ENCODE peak calls at places on chromosomes 11 and 22, in four cellular contexts. One of them, this sample, is unnamed.

GRCh38 chr11:35682230-35683195 is 19.9 kb downstream of the TRIM44 start:
- DNase-seq in GM10248: no peak
- DNase-seq in GM06990: no peak
- DNase-seq in pancreas: no peak
- DNase-seq in this sample: no peak

GRCh38 chr11:14420223-14420622 is 61.2 kb upstream of the RRAS2 start:
- DNase-seq in GM10248: no peak
- DNase-seq in pancreas: no peak
- DNase-seq in GM06990: no peak
- DNase-seq in this sample: no peak

GRCh38 chr11:93567406-93567819 is 24.2 kb upstream of the SMCO4 start:
- DNase-seq in GM10248: no peak
- DNase-seq in pancreas: peak
- DNase-seq in GM06990: no peak
- DNase-seq in this sample: no peak

GRCh38 chr11:93648168-93648567 is 13.3 kb upstream of the CEP295 start:
- DNase-seq in pancreas: no peak
- DNase-seq in GM10248: peak
- DNase-seq in GM06990: no peak
- DNase-seq in this sample: no peak

GRCh38 chr11:63866211-63866610 is 27.3 kb downstream of the MARK2 start:
- DNase-seq in GM06990: peak
- DNase-seq in GM10248: peak
- DNase-seq in pancreas: peak
- DNase-seq in this sample: peak

GRCh38 chr22:41826001-41826400 is 6.9 kb upstream of the SREBF2 start:
- DNase-seq in pancreas: no peak
- DNase-seq in GM06990: no peak
- DNase-seq in GM10248: no peak
- DNase-seq in this sample: no peak

GRCh38 chr11:64276653-64277431 is 7.6 kb downstream of the BAD start:
- DNase-seq in GM10248: no peak
- DNase-seq in GM06990: peak
- DNase-seq in pancreas: no peak
- DNase-seq in this sample: no peak

GRCh38 chr11:100970273-100971164 is 159.1 kb downstream of the PGR start:
- DNase-seq in pancreas: no peak
- DNase-seq in GM10248: no peak
- DNase-seq in GM06990: no peak
- DNase-seq in this sample: no peak

GRCh38 chr11:14359573-14360031 is 619 bp upstream of the RRAS2 start:
- DNase-seq in GM06990: no peak
- DNase-seq in pancreas: no peak
- DNase-seq in GM10248: no peak
- DNase-seq in this sample: no peak

GRCh38 chr11:125270106-125270505 is 105.6 kb downstream of the PKNOX2 start:
- DNase-seq in pancreas: no peak
- DNase-seq in GM06990: no peak
- DNase-seq in GM10248: no peak
- DNase-seq in this sample: no peak

GRCh38 chr22:29284196-29284595 is 16.1 kb downstream of the EWSR1 start:
- DNase-seq in pancreas: no peak
- DNase-seq in GM06990: no peak
- DNase-seq in GM10248: no peak
- DNase-seq in this sample: no peak

GRCh38 chr11:36376888-36377758 is 81.0 kb downstream of the PRR5L start:
- DNase-seq in GM10248: peak
- DNase-seq in GM06990: peak
- DNase-seq in pancreas: no peak
- DNase-seq in this sample: peak

GRCh38 chr11:43504316-43504950 is 145.7 kb downstream of the TTC17 start:
- DNase-seq in GM10248: peak
- DNase-seq in GM06990: no peak
- DNase-seq in pancreas: no peak
- DNase-seq in this sample: peak

GRCh38 chr11:68658661-68659060 is 25.7 kb upstream of the GAL start:
- DNase-seq in pancreas: no peak
- DNase-seq in GM10248: no peak
- DNase-seq in GM06990: no peak
- DNase-seq in this sample: no peak

GRCh38 chr11:12813371-12814225 is 139.4 kb downstream of the TEAD1 start:
- DNase-seq in pancreas: no peak
- DNase-seq in GM06990: no peak
- DNase-seq in GM10248: no peak
- DNase-seq in this sample: no peak

GRCh38 chr11:27319065-27319464 is 44.0 kb downstream of the CCDC34 start:
- DNase-seq in GM06990: peak
- DNase-seq in GM10248: peak
- DNase-seq in pancreas: no peak
- DNase-seq in this sample: peak

GRCh38 chr22:36369004-36369921 is 18.5 kb downstream of the MYH9 start:
- DNase-seq in pancreas: no peak
- DNase-seq in GM10248: no peak
- DNase-seq in GM06990: no peak
- DNase-seq in this sample: no peak

GRCh38 chr22:23117890-23118646 is 23.7 kb downstream of the RSPH14 start:
- DNase-seq in GM10248: no peak
- DNase-seq in pancreas: no peak
- DNase-seq in GM06990: no peak
- DNase-seq in this sample: no peak

GRCh38 chr11:10298342-10298741 is 4.3 kb upstream of the SBF2 start:
- DNase-seq in GM10248: peak
- DNase-seq in pancreas: no peak
- DNase-seq in GM06990: peak
- DNase-seq in this sample: peak

GRCh38 chr11:99803501-99803900 is 782.8 kb downstream of the CNTN5 start:
- DNase-seq in GM06990: no peak
- DNase-seq in GM10248: no peak
- DNase-seq in pancreas: no peak
- DNase-seq in this sample: no peak

GRCh38 chr22:46377566-46378498 is 42.3 kb downstream of the TRMU start:
- DNase-seq in GM06990: peak
- DNase-seq in GM10248: no peak
- DNase-seq in pancreas: peak
- DNase-seq in this sample: no peak

GRCh38 chr11:129312741-129313587 is 62.7 kb upstream of the BARX2 start:
- DNase-seq in GM06990: no peak
- DNase-seq in pancreas: no peak
- DNase-seq in GM10248: no peak
- DNase-seq in this sample: no peak

GRCh38 chr22:48744967-48745841 is 1082.5 kb downstream of the BRD1 start:
- DNase-seq in GM10248: no peak
- DNase-seq in pancreas: no peak
- DNase-seq in GM06990: no peak
- DNase-seq in this sample: no peak

GRCh38 chr11:12457030-12457600 is 79.7 kb downstream of the PARVA start:
- DNase-seq in GM06990: no peak
- DNase-seq in GM10248: no peak
- DNase-seq in pancreas: no peak
- DNase-seq in this sample: no peak

GRCh38 chr22:37182101-37182948 is 5.7 kb downstream of the C1QTNF6 start:
- DNase-seq in pancreas: no peak
- DNase-seq in GM10248: no peak
- DNase-seq in GM06990: no peak
- DNase-seq in this sample: no peak

GRCh38 chr11:64516226-64516625 is 74.8 kb upstream of the SLC22A12 start:
- DNase-seq in pancreas: no peak
- DNase-seq in GM10248: no peak
- DNase-seq in GM06990: no peak
- DNase-seq in this sample: no peak

GRCh38 chr22:30636226-30637077 is 871 bp downstream of the SLC35E4 start:
- DNase-seq in GM06990: no peak
- DNase-seq in pancreas: peak
- DNase-seq in GM10248: no peak
- DNase-seq in this sample: no peak
- TF ChIP-seq CTCF in GM06990: no peak
- TF ChIP-seq CTCF in pancreas: no peak
- TF ChIP-seq CTCF in GM10248: peak
- TF ChIP-seq CTCF in this sample: no peak

GRCh38 chr11:126837581-126837980 is 163.0 kb downstream of the KIRREL3 start:
- DNase-seq in pancreas: no peak
- DNase-seq in GM10248: no peak
- DNase-seq in GM06990: no peak
- DNase-seq in this sample: no peak
- TF ChIP-seq CTCF in pancreas: no peak
- TF ChIP-seq CTCF in GM10248: no peak
- TF ChIP-seq CTCF in GM06990: no peak
- TF ChIP-seq CTCF in this sample: no peak

DNA sequence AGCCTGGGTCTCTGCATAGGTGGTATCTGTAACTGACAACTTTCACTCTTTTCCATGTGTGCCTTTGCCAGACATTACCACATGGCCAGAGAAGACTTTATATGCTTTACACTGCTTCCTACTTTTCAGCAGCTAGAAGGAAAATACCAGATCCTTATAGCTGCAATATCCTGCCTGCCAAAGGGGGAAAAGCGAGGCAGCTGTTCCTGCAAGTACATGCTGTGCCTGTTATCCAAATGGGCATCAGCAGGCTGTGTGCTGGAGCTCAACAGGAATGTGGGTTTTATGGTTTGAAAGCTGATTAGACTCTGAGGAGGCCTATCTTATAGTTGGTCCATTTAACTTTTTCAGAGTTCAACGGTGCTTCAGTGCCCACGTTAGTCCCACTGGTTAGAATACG is 547.1 kb downstream of the RAB38 start:
- DNase-seq in GM06990: no peak
- DNase-seq in pancreas: no peak
- DNase-seq in GM10248: no peak
- DNase-seq in this sample: no peak
- TF ChIP-seq CTCF in GM06990: no peak
- TF ChIP-seq CTCF in pancreas: no peak
- TF ChIP-seq CTCF in GM10248: no peak
- TF ChIP-seq CTCF in this sample: no peak

GRCh38 chr11:123653405-123653996 is 923 bp downstream of the SCN3B start:
- DNase-seq in pancreas: no peak
- DNase-seq in GM06990: no peak
- DNase-seq in GM10248: no peak
- DNase-seq in this sample: no peak
- TF ChIP-seq CTCF in pancreas: no peak
- TF ChIP-seq CTCF in GM06990: peak
- TF ChIP-seq CTCF in GM10248: no peak
- TF ChIP-seq CTCF in this sample: no peak

DNA sequence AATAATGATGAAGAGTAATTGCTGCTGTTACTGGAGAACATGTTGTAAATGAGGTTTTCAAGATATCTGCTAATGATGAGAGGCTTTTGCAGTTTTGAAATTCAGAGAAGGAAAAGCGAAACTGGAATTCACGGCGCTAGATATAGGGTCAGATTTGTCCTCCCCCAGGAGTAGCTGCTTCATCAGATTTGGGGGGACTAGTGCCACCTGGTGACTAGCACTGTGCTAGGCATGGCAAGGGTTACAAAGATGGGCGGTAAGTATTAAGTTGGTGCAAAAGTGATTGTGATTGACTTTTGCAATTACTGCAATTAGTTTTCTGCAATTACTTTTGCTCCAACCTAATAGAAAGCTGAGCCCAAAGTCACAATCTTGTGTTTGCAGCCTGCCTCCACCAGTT is 879.9 kb upstream of the TENM4 start:
- DNase-seq in GM10248: no peak
- DNase-seq in GM06990: no peak
- DNase-seq in pancreas: no peak
- DNase-seq in this sample: no peak
- TF ChIP-seq CTCF in GM10248: no peak
- TF ChIP-seq CTCF in GM06990: peak
- TF ChIP-seq CTCF in pancreas: no peak
- TF ChIP-seq CTCF in this sample: peak

DNA sequence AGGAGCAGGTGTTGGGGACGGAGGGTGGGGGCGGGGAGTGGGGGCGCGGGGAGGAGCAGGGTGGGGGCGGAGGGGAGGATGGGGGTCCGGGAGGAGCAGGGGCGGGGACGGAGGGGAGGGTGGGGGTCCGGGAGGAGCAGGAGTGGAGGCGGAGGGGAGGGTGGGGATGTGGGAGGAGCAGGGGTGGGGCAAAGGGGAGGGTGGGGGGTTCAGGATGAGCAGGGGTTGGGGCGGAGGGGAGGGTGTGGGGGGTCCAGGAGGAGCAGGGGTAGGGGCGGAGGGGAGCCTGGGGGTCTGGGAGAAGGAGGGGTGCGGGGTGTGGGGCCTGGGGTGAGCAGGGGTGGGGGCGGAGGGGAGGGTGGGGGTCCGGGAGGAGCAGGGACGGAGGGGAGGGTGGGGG is 17.1 kb downstream of the CRELD2 start:
- DNase-seq in GM06990: no peak
- DNase-seq in pancreas: no peak
- DNase-seq in GM10248: peak
- DNase-seq in this sample: no peak
- TF ChIP-seq CTCF in GM06990: no peak
- TF ChIP-seq CTCF in pancreas: no peak
- TF ChIP-seq CTCF in GM10248: no peak
- TF ChIP-seq CTCF in this sample: no peak

GRCh38 chr22:38223289-38223960 is 21.6 kb downstream of the MAFF start:
- DNase-seq in pancreas: no peak
- DNase-seq in GM06990: no peak
- DNase-seq in GM10248: no peak
- DNase-seq in this sample: no peak
- TF ChIP-seq CTCF in pancreas: no peak
- TF ChIP-seq CTCF in GM06990: peak
- TF ChIP-seq CTCF in GM10248: no peak
- TF ChIP-seq CTCF in this sample: peak

GRCh38 chr11:115869780-115870431 is 365.7 kb upstream of the CADM1 start:
- DNase-seq in pancreas: no peak
- DNase-seq in GM10248: peak
- DNase-seq in GM06990: peak
- DNase-seq in this sample: peak
- TF ChIP-seq CTCF in pancreas: peak
- TF ChIP-seq CTCF in GM10248: peak
- TF ChIP-seq CTCF in GM06990: peak
- TF ChIP-seq CTCF in this sample: peak

GRCh38 chr11:116366451-116366850 is 406.3 kb downstream of the BUD13 start:
- DNase-seq in GM06990: no peak
- DNase-seq in pancreas: no peak
- DNase-seq in GM10248: no peak
- DNase-seq in this sample: no peak
- TF ChIP-seq CTCF in GM06990: no peak
- TF ChIP-seq CTCF in pancreas: no peak
- TF ChIP-seq CTCF in GM10248: no peak
- TF ChIP-seq CTCF in this sample: no peak

This sample was measured in GM13977.